ENCODE peak calls at places on chromosomes 6 and 20, in seven cellular contexts. One of them, this sample, is unnamed.

GRCh38 chr6:41097467-41098090 is 24.8 kb downstream of the NFYA start:
- DNase-seq in CD8-positive, alpha-beta T cell: no peak
- DNase-seq in RWPE1: no peak
- DNase-seq in psoas muscle: no peak
- DNase-seq in left lung: no peak
- DNase-seq in gastrocnemius medialis: no peak
- DNase-seq in OCI-LY7: no peak
- DNase-seq in this sample: no peak

GRCh38 chr6:98547634-98548033 is 286.7 kb upstream of the POU3F2 start:
- DNase-seq in CD8-positive, alpha-beta T cell: no peak
- DNase-seq in RWPE1: no peak
- DNase-seq in psoas muscle: no peak
- DNase-seq in left lung: no peak
- DNase-seq in gastrocnemius medialis: no peak
- DNase-seq in OCI-LY7: no peak
- DNase-seq in this sample: no peak

GRCh38 chr20:34859826-34860545 is 12.7 kb downstream of the GGT7 start:
- DNase-seq in CD8-positive, alpha-beta T cell: no peak
- DNase-seq in RWPE1: no peak
- DNase-seq in psoas muscle: no peak
- DNase-seq in left lung: no peak
- DNase-seq in gastrocnemius medialis: no peak
- DNase-seq in OCI-LY7: no peak
- DNase-seq in this sample: no peak

GRCh38 chr6:27547157-27548075 is 74.5 kb upstream of the ZNF184 start:
- DNase-seq in CD8-positive, alpha-beta T cell: no peak
- DNase-seq in RWPE1: no peak
- DNase-seq in psoas muscle: no peak
- DNase-seq in left lung: no peak
- DNase-seq in gastrocnemius medialis: no peak
- DNase-seq in OCI-LY7: peak; percentile 4
- DNase-seq in this sample: no peak

GRCh38 chr20:49775229-49775693 is 37.4 kb upstream of the SLC9A8 start:
- DNase-seq in CD8-positive, alpha-beta T cell: no peak
- DNase-seq in RWPE1: peak; percentile 68
- DNase-seq in psoas muscle: peak; percentile 86
- DNase-seq in left lung: peak; percentile 64
- DNase-seq in gastrocnemius medialis: peak; percentile 95
- DNase-seq in OCI-LY7: no peak
- DNase-seq in this sample: no peak

GRCh38 chr6:163646133-163646532 is 231.6 kb downstream of the QKI start:
- DNase-seq in CD8-positive, alpha-beta T cell: no peak
- DNase-seq in RWPE1: no peak
- DNase-seq in psoas muscle: no peak
- DNase-seq in left lung: no peak
- DNase-seq in gastrocnemius medialis: no peak
- DNase-seq in OCI-LY7: no peak
- DNase-seq in this sample: no peak

GRCh38 chr6:150004101-150004782 is 21.1 kb downstream of the RAET1L start:
- DNase-seq in CD8-positive, alpha-beta T cell: peak; percentile 29
- DNase-seq in RWPE1: no peak
- DNase-seq in psoas muscle: no peak
- DNase-seq in left lung: no peak
- DNase-seq in gastrocnemius medialis: no peak
- DNase-seq in OCI-LY7: peak; percentile 83
- DNase-seq in this sample: no peak

GRCh38 chr6:147711511-147711910 is 203.0 kb downstream of the SAMD5 start:
- DNase-seq in CD8-positive, alpha-beta T cell: no peak
- DNase-seq in RWPE1: no peak
- DNase-seq in psoas muscle: no peak
- DNase-seq in left lung: no peak
- DNase-seq in gastrocnemius medialis: no peak
- DNase-seq in OCI-LY7: no peak
- DNase-seq in this sample: no peak

GRCh38 chr6:105677671-105678475 is 275.0 kb upstream of the PREP start:
- DNase-seq in CD8-positive, alpha-beta T cell: no peak
- DNase-seq in RWPE1: no peak
- DNase-seq in psoas muscle: no peak
- DNase-seq in left lung: no peak
- DNase-seq in gastrocnemius medialis: no peak
- DNase-seq in OCI-LY7: no peak
- DNase-seq in this sample: no peak

GRCh38 chr6:148545901-148546300 is 200.9 kb upstream of the UST start:
- DNase-seq in CD8-positive, alpha-beta T cell: no peak
- DNase-seq in RWPE1: no peak
- DNase-seq in psoas muscle: no peak
- DNase-seq in left lung: no peak
- DNase-seq in gastrocnemius medialis: no peak
- DNase-seq in OCI-LY7: no peak
- DNase-seq in this sample: no peak

GRCh38 chr20:34971873-34972235 is 16.2 kb downstream of the MYH7B start:
- DNase-seq in CD8-positive, alpha-beta T cell: no peak
- DNase-seq in RWPE1: no peak
- DNase-seq in psoas muscle: no peak
- DNase-seq in left lung: no peak
- DNase-seq in gastrocnemius medialis: no peak
- DNase-seq in OCI-LY7: no peak
- DNase-seq in this sample: no peak

GRCh38 chr20:52062452-52063209 is 128.9 kb downstream of the ZFP64 start:
- DNase-seq in CD8-positive, alpha-beta T cell: no peak
- DNase-seq in RWPE1: no peak
- DNase-seq in psoas muscle: no peak
- DNase-seq in left lung: no peak
- DNase-seq in gastrocnemius medialis: no peak
- DNase-seq in OCI-LY7: no peak
- DNase-seq in this sample: no peak

GRCh38 chr20:52064936-52065335 is 126.6 kb downstream of the ZFP64 start:
- DNase-seq in CD8-positive, alpha-beta T cell: no peak
- DNase-seq in RWPE1: no peak
- DNase-seq in psoas muscle: no peak
- DNase-seq in left lung: no peak
- DNase-seq in gastrocnemius medialis: no peak
- DNase-seq in OCI-LY7: no peak
- DNase-seq in this sample: no peak

GRCh38 chr20:52056203-52057062 is 135.1 kb downstream of the ZFP64 start:
- DNase-seq in CD8-positive, alpha-beta T cell: no peak
- DNase-seq in RWPE1: peak; percentile 94
- DNase-seq in psoas muscle: no peak
- DNase-seq in left lung: no peak
- DNase-seq in gastrocnemius medialis: no peak
- DNase-seq in OCI-LY7: no peak
- DNase-seq in this sample: no peak

GRCh38 chr20:52060794-52061714 is 130.5 kb downstream of the ZFP64 start:
- DNase-seq in CD8-positive, alpha-beta T cell: no peak
- DNase-seq in RWPE1: peak; percentile 33
- DNase-seq in psoas muscle: no peak
- DNase-seq in left lung: no peak
- DNase-seq in gastrocnemius medialis: no peak
- DNase-seq in OCI-LY7: no peak
- DNase-seq in this sample: peak; percentile 12
- TF ChIP-seq CTCF in CD8-positive, alpha-beta T cell: no peak
- TF ChIP-seq CTCF in RWPE1: peak; percentile 57
- TF ChIP-seq CTCF in psoas muscle: peak; percentile 29
- TF ChIP-seq CTCF in left lung: no peak
- TF ChIP-seq CTCF in gastrocnemius medialis: no peak
- TF ChIP-seq CTCF in OCI-LY7: no peak
- TF ChIP-seq CTCF in this sample: peak; percentile 44

GRCh38 chr6:143283887-143284640 is 166.4 kb downstream of the ADAT2 start:
- DNase-seq in CD8-positive, alpha-beta T cell: no peak
- DNase-seq in RWPE1: no peak
- DNase-seq in psoas muscle: no peak
- DNase-seq in left lung: no peak
- DNase-seq in gastrocnemius medialis: no peak
- DNase-seq in OCI-LY7: no peak
- DNase-seq in this sample: no peak

GRCh38 chr6:143276436-143276835 is 174.1 kb downstream of the ADAT2 start:
- DNase-seq in CD8-positive, alpha-beta T cell: no peak
- DNase-seq in RWPE1: no peak
- DNase-seq in psoas muscle: no peak
- DNase-seq in left lung: no peak
- DNase-seq in gastrocnemius medialis: no peak
- DNase-seq in OCI-LY7: no peak
- DNase-seq in this sample: no peak

DNA sequence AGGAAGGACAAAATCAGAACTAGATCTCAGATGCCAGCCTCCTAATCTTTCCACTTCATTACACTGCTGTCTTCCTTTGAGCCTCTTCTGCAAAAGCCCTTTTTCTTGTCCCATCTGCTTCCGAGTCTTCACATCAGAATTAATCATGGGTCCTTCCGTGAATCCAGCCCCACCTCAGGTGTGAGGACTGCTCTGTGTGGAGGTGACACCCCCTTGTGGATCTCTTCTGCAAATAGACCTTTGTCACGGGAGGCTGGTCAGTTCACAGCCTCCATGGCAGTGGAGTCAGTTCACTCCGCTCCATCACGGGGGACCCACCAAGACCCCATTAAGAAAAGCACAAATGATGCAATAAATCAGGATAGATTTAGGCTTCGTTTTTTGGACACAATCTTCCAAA is 171.1 kb downstream of the ADAT2 start:
- DNase-seq in CD8-positive, alpha-beta T cell: no peak
- DNase-seq in RWPE1: no peak
- DNase-seq in psoas muscle: no peak
- DNase-seq in left lung: no peak
- DNase-seq in gastrocnemius medialis: no peak
- DNase-seq in OCI-LY7: peak; percentile 3
- DNase-seq in this sample: no peak
- TF ChIP-seq CTCF in CD8-positive, alpha-beta T cell: no peak
- TF ChIP-seq CTCF in RWPE1: no peak
- TF ChIP-seq CTCF in psoas muscle: peak; percentile 53
- TF ChIP-seq CTCF in left lung: no peak
- TF ChIP-seq CTCF in gastrocnemius medialis: peak; percentile 43
- TF ChIP-seq CTCF in OCI-LY7: peak; percentile 44
- TF ChIP-seq CTCF in this sample: peak; percentile 16

DNA sequence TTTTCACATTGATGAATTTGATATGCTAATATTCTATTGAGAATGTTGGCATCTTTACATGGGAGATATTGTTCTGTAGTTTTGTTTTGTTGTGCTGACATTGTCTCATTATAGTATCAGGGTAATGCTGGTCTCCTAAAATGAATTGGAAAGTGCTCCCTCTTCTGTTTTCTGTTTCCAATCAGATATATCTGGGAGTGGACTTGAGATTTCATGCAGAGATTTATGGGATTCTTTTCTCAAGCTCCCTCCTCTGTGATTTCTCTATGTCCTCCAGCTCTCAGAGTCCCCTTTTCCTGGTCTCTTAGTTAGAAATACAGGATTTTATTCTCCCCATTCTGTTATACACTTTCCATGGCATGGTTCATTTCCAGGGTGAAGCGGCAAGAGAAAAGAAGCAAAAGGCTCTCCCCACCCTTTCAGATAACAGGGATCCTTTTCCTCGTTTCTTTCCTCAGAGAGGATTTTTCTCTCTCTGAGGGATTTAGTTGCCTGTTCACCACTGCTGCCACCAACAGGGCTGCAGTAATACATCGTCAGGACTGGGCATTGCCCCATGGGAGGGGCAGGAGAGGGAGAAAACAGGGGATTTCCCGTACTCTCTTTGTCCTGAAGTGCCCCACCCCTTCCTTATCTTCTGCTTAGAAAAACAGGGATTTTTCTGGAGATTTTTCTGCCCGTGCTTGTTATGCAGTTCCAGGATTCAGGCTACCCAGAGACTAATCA is 59.3 kb upstream of the STMND1 start:
- DNase-seq in CD8-positive, alpha-beta T cell: no peak
- DNase-seq in RWPE1: peak; percentile 59
- DNase-seq in psoas muscle: no peak
- DNase-seq in left lung: peak; percentile 46
- DNase-seq in gastrocnemius medialis: no peak
- DNase-seq in OCI-LY7: no peak
- DNase-seq in this sample: no peak
- TF ChIP-seq CTCF in CD8-positive, alpha-beta T cell: no peak
- TF ChIP-seq CTCF in RWPE1: peak; percentile 53
- TF ChIP-seq CTCF in psoas muscle: no peak
- TF ChIP-seq CTCF in left lung: no peak
- TF ChIP-seq CTCF in gastrocnemius medialis: no peak
- TF ChIP-seq CTCF in OCI-LY7: no peak
- TF ChIP-seq CTCF in this sample: peak; percentile 30

DNA sequence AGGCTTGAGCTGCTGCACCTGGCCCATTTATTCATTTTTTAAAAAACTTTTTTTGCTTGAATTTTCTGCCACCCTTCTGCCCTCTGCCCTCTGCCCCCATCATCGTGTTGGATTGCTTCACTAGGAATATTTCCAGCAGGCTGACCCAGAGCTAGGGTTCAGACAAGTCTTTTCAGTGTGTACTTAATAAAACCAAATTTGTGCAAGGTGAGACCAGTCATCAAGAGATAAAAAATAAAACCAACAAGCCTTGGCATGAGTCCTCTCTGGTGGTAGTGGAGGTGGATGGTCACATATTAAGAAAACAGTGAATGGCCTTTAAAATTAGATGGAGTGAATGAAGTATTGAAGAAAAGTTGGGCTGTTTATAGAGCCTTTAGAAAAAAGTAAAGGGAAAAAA is 239.6 kb downstream of the CDKAL1 start:
- DNase-seq in CD8-positive, alpha-beta T cell: no peak
- DNase-seq in RWPE1: no peak
- DNase-seq in psoas muscle: no peak
- DNase-seq in left lung: no peak
- DNase-seq in gastrocnemius medialis: no peak
- DNase-seq in OCI-LY7: no peak
- DNase-seq in this sample: no peak
- TF ChIP-seq CTCF in CD8-positive, alpha-beta T cell: no peak
- TF ChIP-seq CTCF in RWPE1: no peak
- TF ChIP-seq CTCF in psoas muscle: no peak
- TF ChIP-seq CTCF in left lung: no peak
- TF ChIP-seq CTCF in gastrocnemius medialis: no peak
- TF ChIP-seq CTCF in OCI-LY7: no peak
- TF ChIP-seq CTCF in this sample: no peak

GRCh38 chr6:157614026-157614484 is 209.0 kb upstream of the SNX9 start:
- DNase-seq in CD8-positive, alpha-beta T cell: no peak
- DNase-seq in RWPE1: no peak
- DNase-seq in psoas muscle: no peak
- DNase-seq in left lung: no peak
- DNase-seq in gastrocnemius medialis: no peak
- DNase-seq in OCI-LY7: peak; percentile 38
- DNase-seq in this sample: no peak
- TF ChIP-seq CTCF in CD8-positive, alpha-beta T cell: no peak
- TF ChIP-seq CTCF in RWPE1: no peak
- TF ChIP-seq CTCF in psoas muscle: no peak
- TF ChIP-seq CTCF in left lung: no peak
- TF ChIP-seq CTCF in gastrocnemius medialis: no peak
- TF ChIP-seq CTCF in OCI-LY7: peak; percentile 43
- TF ChIP-seq CTCF in this sample: no peak

This sample was measured in progenitor cell of endocrine pancreas.